ENCODE peak calls at places on chromosomes 2 and 18, in eight cellular contexts. P is Peyer's patch, O is GM12865, M is PC-9, F is tibial artery, T is GM23248, H is SK-N-SH, K is stomach. C is an unnamed sample.

GRCh38 chr2:145158051-145158586 is 638.2 kb upstream of the ZEB2 start:
- DNase-seq in P (peak), O (no peak), M (peak), F (peak), T (peak), H (no peak), K (peak), C (no peak)

GRCh38 chr2:227188292-227188691 is 23.9 kb downstream of the COL4A3 start:
- DNase-seq in P (no peak), O (peak), M (no peak), F (no peak), T (peak), H (no peak), K (no peak), C (no peak)

GRCh38 chr18:500230-500555 is 308 bp downstream of the COLEC12 start:
- DNase-seq in P (no peak), O (no peak), M (no peak), F (no peak), T (no peak), H (peak), K (no peak), C (no peak)

GRCh38 chr2:74707837-74708236 is 53.8 kb downstream of the SEMA4F start:
- DNase-seq in P (no peak), O (no peak), M (no peak), F (no peak), T (no peak), H (no peak), K (no peak), C (no peak)

GRCh38 chr2:165621086-165621560 is 151.6 kb downstream of the CSRNP3 start:
- DNase-seq in P (no peak), O (no peak), M (no peak), F (no peak), T (peak), H (no peak), K (peak), C (peak)

GRCh38 chr18:56565059-56565458 is 73.3 kb downstream of the TXNL1 start:
- DNase-seq in P (no peak), O (no peak), M (no peak), F (no peak), T (peak), H (no peak), K (no peak), C (no peak)

GRCh38 chr2:138421971-138422335 is 79.6 kb upstream of the SPOPL start:
- DNase-seq in P (no peak), O (no peak), M (peak), F (no peak), T (peak), H (no peak), K (no peak), C (no peak)

GRCh38 chr18:79367989-79368388 is 27.7 kb upstream of the NFATC1 start:
- DNase-seq in P (no peak), O (no peak), M (no peak), F (no peak), T (no peak), H (peak), K (no peak), C (no peak)

GRCh38 chr2:183038341-183039300 is at the start of gene NCKAP1:
- DNase-seq in P (peak), O (peak), M (peak), F (peak), T (peak), H (peak), K (peak), C (no peak)

GRCh38 chr2:165420231-165420630 is 49.3 kb upstream of the CSRNP3 start:
- DNase-seq in P (no peak), O (no peak), M (no peak), F (no peak), T (no peak), H (no peak), K (no peak), C (no peak)

DNA sequence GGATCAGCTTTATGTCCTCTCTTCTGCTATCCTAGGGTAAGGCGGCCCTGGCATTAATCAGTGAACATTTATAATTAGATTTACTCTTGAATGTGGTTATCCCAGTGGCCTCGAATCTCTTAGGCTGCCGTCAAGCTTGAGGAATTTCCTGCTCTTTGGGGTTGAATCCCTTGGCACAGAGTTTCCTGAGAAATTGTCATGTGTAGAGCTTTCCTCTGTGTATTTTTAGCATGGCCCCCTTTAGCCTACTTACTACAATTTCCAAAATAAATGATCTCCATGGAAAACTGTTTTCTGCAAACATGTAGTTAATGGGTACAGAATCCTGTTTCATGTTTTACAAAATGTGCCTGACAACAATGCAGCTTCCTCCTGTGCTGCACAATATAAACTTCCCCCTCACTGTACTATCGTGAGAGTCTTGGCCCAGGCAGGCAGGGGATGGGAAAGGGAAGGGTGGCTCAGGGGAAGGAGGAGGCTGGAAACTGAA is 18.1 kb downstream of the NCAPH start:
- DNase-seq in P (no peak), O (no peak), M (no peak), F (no peak), T (peak), H (no peak), K (no peak), C (no peak)
- H3K4me3 ChIP-seq in P (no peak), O (no peak), M (no peak), F (peak), T (peak), H (peak), K (no peak), C (no peak)

DNA sequence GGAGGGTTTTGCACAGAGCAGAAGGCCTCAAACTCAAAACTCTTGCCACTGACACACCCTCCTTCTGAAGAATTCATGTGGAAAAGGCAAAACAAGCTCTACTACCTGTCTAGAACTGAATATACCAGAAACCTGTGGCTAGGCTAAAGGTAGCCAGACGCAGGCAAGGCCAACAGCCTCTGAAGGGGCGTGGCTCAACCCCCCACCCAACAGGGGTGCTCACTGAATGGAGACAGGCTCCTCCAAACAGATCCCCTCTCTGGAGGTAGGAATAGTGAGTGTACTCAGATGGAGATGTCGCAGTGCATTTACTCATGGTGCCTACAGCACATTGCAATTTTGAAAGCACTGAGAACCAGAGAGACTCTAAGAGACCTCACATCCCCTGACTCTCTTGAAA is 3.0 kb upstream of the STK17B start:
- DNase-seq in P (no peak), O (no peak), M (no peak), F (no peak), T (no peak), H (no peak), K (no peak), C (no peak)
- H3K4me3 ChIP-seq in P (no peak), O (no peak), M (no peak), F (no peak), T (no peak), H (no peak), K (no peak), C (no peak)

GRCh38 chr2:12722445-12723316 is 5.9 kb downstream of the TRIB2 start:
- DNase-seq in P (no peak), O (no peak), M (no peak), F (no peak), T (peak), H (no peak), K (no peak), C (no peak)
- H3K4me3 ChIP-seq in P (no peak), O (no peak), M (peak), F (peak), T (no peak), H (peak), K (no peak), C (no peak)

GRCh38 chr18:48942554-48943261 is 8.1 kb downstream of the SMAD7 start:
- DNase-seq in P (peak), O (no peak), M (peak), F (no peak), T (peak), H (no peak), K (peak), C (no peak)

GRCh38 chr18:48943333-48943732 is 7.4 kb downstream of the SMAD7 start:
- DNase-seq in P (no peak), O (no peak), M (no peak), F (no peak), T (peak), H (no peak), K (no peak), C (no peak)

GRCh38 chr18:48942086-48942485 is 8.7 kb downstream of the SMAD7 start:
- DNase-seq in P (no peak), O (no peak), M (no peak), F (no peak), T (peak), H (no peak), K (no peak), C (no peak)

GRCh38 chr18:48940854-48941531 is 9.8 kb downstream of the SMAD7 start:
- DNase-seq in P (peak), O (peak), M (no peak), F (no peak), T (no peak), H (peak), K (no peak), C (no peak)

DNA sequence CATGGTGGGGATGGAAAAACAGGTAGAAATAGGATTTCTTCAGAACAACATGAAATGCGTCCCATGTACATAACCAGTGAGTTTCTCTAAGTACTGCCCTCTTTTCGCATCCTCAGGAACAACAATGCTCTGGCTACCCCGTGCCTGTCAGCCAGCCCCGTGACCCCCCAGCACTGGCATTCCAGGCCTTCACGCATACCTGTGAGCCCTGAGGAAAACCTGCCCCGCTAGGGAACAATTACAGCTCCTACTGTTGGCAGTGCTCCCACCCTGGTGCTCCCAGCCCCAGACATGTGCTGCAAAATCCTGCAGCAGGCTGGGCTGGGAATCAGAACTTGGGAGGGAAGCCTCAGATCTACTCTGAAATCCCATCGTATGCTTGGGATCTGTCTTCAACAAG is 9.1 kb downstream of the SMAD7 start:
- DNase-seq in P (no peak), O (no peak), M (no peak), F (peak), T (peak), H (no peak), K (no peak), C (no peak)
- H3K4me3 ChIP-seq in P (peak), O (peak), M (no peak), F (peak), T (peak), H (peak), K (no peak), C (no peak)